ENCODE peak calls at places on chromosome 20, in six cellular contexts. One of them, this sample, is unnamed.
A peak's percentile ranks its signal among the peaks of the same experiment; 100 is the strongest.

GRCh38 chr20:46406986-46407670 is 713 bp upstream of the ELMO2 start:
- DNase-seq in CD4-positive, CD25-positive, alpha-beta regulatory T cell: peak; percentile 68
- DNase-seq in brain microvascular endothelial cell: no peak
- DNase-seq in GM23338: peak; percentile 28
- DNase-seq in CD4-positive, alpha-beta memory T cell: peak; percentile 83
- DNase-seq in SJSA1: no peak
- DNase-seq in this sample: peak; percentile 92

GRCh38 chr20:50543326-50543725 is 33.1 kb downstream of the PTPN1 start:
- DNase-seq in brain microvascular endothelial cell: no peak
- DNase-seq in CD4-positive, alpha-beta memory T cell: no peak
- DNase-seq in SJSA1: no peak
- DNase-seq in GM23338: no peak
- DNase-seq in CD4-positive, CD25-positive, alpha-beta regulatory T cell: no peak
- DNase-seq in this sample: no peak

GRCh38 chr20:24469116-24470030 is at the start of gene SYNDIG1:
- DNase-seq in CD4-positive, alpha-beta memory T cell: no peak
- DNase-seq in SJSA1: no peak
- DNase-seq in CD4-positive, CD25-positive, alpha-beta regulatory T cell: no peak
- DNase-seq in GM23338: peak; percentile 84
- DNase-seq in brain microvascular endothelial cell: no peak
- DNase-seq in this sample: no peak

GRCh38 chr20:49394264-49394663 is 88.2 kb downstream of the KCNB1 start:
- DNase-seq in GM23338: no peak
- DNase-seq in CD4-positive, alpha-beta memory T cell: no peak
- DNase-seq in CD4-positive, CD25-positive, alpha-beta regulatory T cell: no peak
- DNase-seq in SJSA1: peak; percentile 18
- DNase-seq in brain microvascular endothelial cell: peak; percentile 12
- DNase-seq in this sample: no peak

GRCh38 chr20:43095034-43095433 is 94.7 kb downstream of the PTPRT start:
- DNase-seq in CD4-positive, CD25-positive, alpha-beta regulatory T cell: no peak
- DNase-seq in CD4-positive, alpha-beta memory T cell: no peak
- DNase-seq in SJSA1: no peak
- DNase-seq in brain microvascular endothelial cell: no peak
- DNase-seq in GM23338: no peak
- DNase-seq in this sample: no peak

GRCh38 chr20:7775072-7775471 is 165.2 kb downstream of the HAO1 start:
- DNase-seq in CD4-positive, alpha-beta memory T cell: no peak
- DNase-seq in brain microvascular endothelial cell: no peak
- DNase-seq in CD4-positive, CD25-positive, alpha-beta regulatory T cell: no peak
- DNase-seq in GM23338: no peak
- DNase-seq in SJSA1: no peak
- DNase-seq in this sample: no peak

GRCh38 chr20:58993332-58994248 is 12.5 kb downstream of the NELFCD start:
- DNase-seq in brain microvascular endothelial cell: no peak
- DNase-seq in GM23338: no peak
- DNase-seq in SJSA1: no peak
- DNase-seq in CD4-positive, CD25-positive, alpha-beta regulatory T cell: no peak
- DNase-seq in CD4-positive, alpha-beta memory T cell: no peak
- DNase-seq in this sample: no peak

GRCh38 chr20:36606171-36607116 is 865 bp downstream of the RAB5IF start:
- DNase-seq in SJSA1: peak; percentile 16
- DNase-seq in GM23338: peak; percentile 58
- DNase-seq in brain microvascular endothelial cell: peak; percentile 13
- DNase-seq in CD4-positive, CD25-positive, alpha-beta regulatory T cell: peak; percentile 38
- DNase-seq in CD4-positive, alpha-beta memory T cell: no peak
- DNase-seq in this sample: no peak

GRCh38 chr20:8094415-8094818 is 37.6 kb upstream of the PLCB1 start:
- DNase-seq in GM23338: no peak
- DNase-seq in SJSA1: no peak
- DNase-seq in brain microvascular endothelial cell: peak; percentile 36
- DNase-seq in CD4-positive, CD25-positive, alpha-beta regulatory T cell: no peak
- DNase-seq in CD4-positive, alpha-beta memory T cell: no peak
- DNase-seq in this sample: peak; percentile 22

GRCh38 chr20:16537025-16537665 is 36.1 kb downstream of the KIF16B start:
- DNase-seq in CD4-positive, CD25-positive, alpha-beta regulatory T cell: no peak
- DNase-seq in GM23338: no peak
- DNase-seq in CD4-positive, alpha-beta memory T cell: no peak
- DNase-seq in SJSA1: no peak
- DNase-seq in brain microvascular endothelial cell: no peak
- DNase-seq in this sample: no peak

GRCh38 chr20:44336725-44337380 is at the start of gene R3HDML:
- DNase-seq in SJSA1: no peak
- DNase-seq in brain microvascular endothelial cell: no peak
- DNase-seq in CD4-positive, CD25-positive, alpha-beta regulatory T cell: no peak
- DNase-seq in CD4-positive, alpha-beta memory T cell: no peak
- DNase-seq in GM23338: no peak
- DNase-seq in this sample: no peak

GRCh38 chr20:14992961-14993360 is 655.5 kb upstream of the FLRT3 start:
- DNase-seq in GM23338: no peak
- DNase-seq in SJSA1: peak; percentile 16
- DNase-seq in brain microvascular endothelial cell: no peak
- DNase-seq in CD4-positive, alpha-beta memory T cell: no peak
- DNase-seq in CD4-positive, CD25-positive, alpha-beta regulatory T cell: no peak
- DNase-seq in this sample: no peak

GRCh38 chr20:41330343-41330720 is 10.3 kb upstream of the LPIN3 start:
- DNase-seq in GM23338: no peak
- DNase-seq in brain microvascular endothelial cell: peak; percentile 50
- DNase-seq in CD4-positive, CD25-positive, alpha-beta regulatory T cell: no peak
- DNase-seq in SJSA1: no peak
- DNase-seq in CD4-positive, alpha-beta memory T cell: no peak
- DNase-seq in this sample: no peak

GRCh38 chr20:41617059-41617921 is 887 bp downstream of the CHD6 start:
- DNase-seq in CD4-positive, alpha-beta memory T cell: peak; percentile 61
- DNase-seq in CD4-positive, CD25-positive, alpha-beta regulatory T cell: peak; percentile 65
- DNase-seq in brain microvascular endothelial cell: peak; percentile 11
- DNase-seq in GM23338: peak; percentile 55
- DNase-seq in SJSA1: peak; percentile 43
- DNase-seq in this sample: peak; percentile 57

GRCh38 chr20:22805219-22805618 is 220.8 kb upstream of the FOXA2 start:
- DNase-seq in CD4-positive, alpha-beta memory T cell: no peak
- DNase-seq in SJSA1: peak; percentile 27
- DNase-seq in GM23338: peak; percentile 42
- DNase-seq in brain microvascular endothelial cell: peak; percentile 89
- DNase-seq in CD4-positive, CD25-positive, alpha-beta regulatory T cell: no peak
- DNase-seq in this sample: no peak

GRCh38 chr20:36493801-36494114 is 47.6 kb upstream of the MYL9 start:
- DNase-seq in brain microvascular endothelial cell: peak; percentile 52
- DNase-seq in CD4-positive, CD25-positive, alpha-beta regulatory T cell: no peak
- DNase-seq in CD4-positive, alpha-beta memory T cell: no peak
- DNase-seq in GM23338: no peak
- DNase-seq in SJSA1: no peak
- DNase-seq in this sample: no peak

GRCh38 chr20:22243063-22243462 is 341.3 kb downstream of the FOXA2 start:
- DNase-seq in brain microvascular endothelial cell: no peak
- DNase-seq in GM23338: no peak
- DNase-seq in CD4-positive, CD25-positive, alpha-beta regulatory T cell: no peak
- DNase-seq in SJSA1: no peak
- DNase-seq in CD4-positive, alpha-beta memory T cell: no peak
- DNase-seq in this sample: no peak

GRCh38 chr20:35541118-35541782 is 628 bp upstream of the ERGIC3 start:
- DNase-seq in SJSA1: no peak
- DNase-seq in CD4-positive, CD25-positive, alpha-beta regulatory T cell: no peak
- DNase-seq in GM23338: peak; percentile 68
- DNase-seq in CD4-positive, alpha-beta memory T cell: no peak
- DNase-seq in brain microvascular endothelial cell: no peak
- DNase-seq in this sample: no peak

GRCh38 chr20:19814241-19814640 is 56.2 kb downstream of the RIN2 start:
- DNase-seq in brain microvascular endothelial cell: no peak
- DNase-seq in SJSA1: peak; percentile 31
- DNase-seq in CD4-positive, alpha-beta memory T cell: no peak
- DNase-seq in GM23338: no peak
- DNase-seq in CD4-positive, CD25-positive, alpha-beta regulatory T cell: no peak
- DNase-seq in this sample: no peak

GRCh38 chr20:56625837-56626236 is 3.3 kb upstream of the TFAP2C start:
- DNase-seq in CD4-positive, CD25-positive, alpha-beta regulatory T cell: no peak
- DNase-seq in GM23338: peak; percentile 50
- DNase-seq in SJSA1: no peak
- DNase-seq in CD4-positive, alpha-beta memory T cell: no peak
- DNase-seq in brain microvascular endothelial cell: no peak
- DNase-seq in this sample: no peak

GRCh38 chr20:56628015-56628872 is 862 bp upstream of the TFAP2C start:
- DNase-seq in brain microvascular endothelial cell: no peak
- DNase-seq in CD4-positive, alpha-beta memory T cell: no peak
- DNase-seq in CD4-positive, CD25-positive, alpha-beta regulatory T cell: no peak
- DNase-seq in GM23338: peak; percentile 55
- DNase-seq in SJSA1: peak; percentile 35
- DNase-seq in this sample: no peak

GRCh38 chr20:56627122-56628014 is 1.7 kb upstream of the TFAP2C start:
- DNase-seq in SJSA1: no peak
- DNase-seq in CD4-positive, alpha-beta memory T cell: no peak
- DNase-seq in CD4-positive, CD25-positive, alpha-beta regulatory T cell: no peak
- DNase-seq in brain microvascular endothelial cell: no peak
- DNase-seq in GM23338: peak; percentile 35
- DNase-seq in this sample: no peak

GRCh38 chr20:56626367-56627121 is 2.6 kb upstream of the TFAP2C start:
- DNase-seq in SJSA1: peak; percentile 26
- DNase-seq in brain microvascular endothelial cell: no peak
- DNase-seq in GM23338: peak; percentile 92
- DNase-seq in CD4-positive, alpha-beta memory T cell: no peak
- DNase-seq in CD4-positive, CD25-positive, alpha-beta regulatory T cell: no peak
- DNase-seq in this sample: no peak

GRCh38 chr20:56624786-56625681 is 4.1 kb upstream of the TFAP2C start:
- DNase-seq in brain microvascular endothelial cell: no peak
- DNase-seq in SJSA1: no peak
- DNase-seq in CD4-positive, CD25-positive, alpha-beta regulatory T cell: no peak
- DNase-seq in GM23338: peak; percentile 89
- DNase-seq in CD4-positive, alpha-beta memory T cell: no peak
- DNase-seq in this sample: no peak
- H3K27me3 ChIP-seq in brain microvascular endothelial cell: peaks cover 55% of the 10 kb centered on the region
- H3K27me3 ChIP-seq in SJSA1: peaks cover 63% of the 10 kb centered on the region
- H3K27me3 ChIP-seq in CD4-positive, CD25-positive, alpha-beta regulatory T cell: peaks cover 2% of the 10 kb centered on the region
- H3K27me3 ChIP-seq in GM23338: peaks cover 50% of the 10 kb centered on the region
- H3K27me3 ChIP-seq in CD4-positive, alpha-beta memory T cell: peaks cover 21% of the 10 kb centered on the region
- H3K27me3 ChIP-seq in this sample: no peaks in the 10 kb centered on the region

GRCh38 chr20:64035066-64035932 is 683 bp upstream of the C20orf204 start:
- DNase-seq in CD4-positive, CD25-positive, alpha-beta regulatory T cell: peak; percentile 83
- DNase-seq in CD4-positive, alpha-beta memory T cell: no peak
- DNase-seq in SJSA1: no peak
- DNase-seq in brain microvascular endothelial cell: no peak
- DNase-seq in GM23338: no peak
- DNase-seq in this sample: no peak
- H3K27me3 ChIP-seq in CD4-positive, CD25-positive, alpha-beta regulatory T cell: no peaks in the 10 kb centered on the region
- H3K27me3 ChIP-seq in CD4-positive, alpha-beta memory T cell: no peaks in the 10 kb centered on the region
- H3K27me3 ChIP-seq in SJSA1: peaks cover 6% of the 10 kb centered on the region
- H3K27me3 ChIP-seq in brain microvascular endothelial cell: peaks cover under 1% of the 10 kb centered on the region
- H3K27me3 ChIP-seq in GM23338: peaks cover 31% of the 10 kb centered on the region
- H3K27me3 ChIP-seq in this sample: no peaks in the 10 kb centered on the region

GRCh38 chr20:38033330-38034107 is at the start of the genes RPRD1B and TTI1:
- DNase-seq in brain microvascular endothelial cell: peak; percentile 80
- DNase-seq in GM23338: peak; percentile 94
- DNase-seq in SJSA1: peak; percentile 95
- DNase-seq in CD4-positive, CD25-positive, alpha-beta regulatory T cell: peak; percentile 93
- DNase-seq in CD4-positive, alpha-beta memory T cell: peak; percentile 91
- DNase-seq in this sample: peak; percentile 95

GRCh38 chr20:38032585-38033329 is 499 bp downstream of the TTI1 start:
- DNase-seq in SJSA1: no peak
- DNase-seq in GM23338: peak; percentile 56
- DNase-seq in brain microvascular endothelial cell: no peak
- DNase-seq in CD4-positive, alpha-beta memory T cell: no peak
- DNase-seq in CD4-positive, CD25-positive, alpha-beta regulatory T cell: no peak
- DNase-seq in this sample: peak; percentile 62

GRCh38 chr20:38034108-38034649 is 633 bp downstream of the RPRD1B start:
- DNase-seq in GM23338: no peak
- DNase-seq in CD4-positive, alpha-beta memory T cell: no peak
- DNase-seq in brain microvascular endothelial cell: no peak
- DNase-seq in CD4-positive, CD25-positive, alpha-beta regulatory T cell: no peak
- DNase-seq in SJSA1: peak; percentile 18
- DNase-seq in this sample: no peak

GRCh38 chr20:38031957-38032356 is 1.3 kb downstream of the TTI1 start:
- DNase-seq in CD4-positive, CD25-positive, alpha-beta regulatory T cell: no peak
- DNase-seq in CD4-positive, alpha-beta memory T cell: no peak
- DNase-seq in brain microvascular endothelial cell: no peak
- DNase-seq in GM23338: no peak
- DNase-seq in SJSA1: no peak
- DNase-seq in this sample: no peak

DNA sequence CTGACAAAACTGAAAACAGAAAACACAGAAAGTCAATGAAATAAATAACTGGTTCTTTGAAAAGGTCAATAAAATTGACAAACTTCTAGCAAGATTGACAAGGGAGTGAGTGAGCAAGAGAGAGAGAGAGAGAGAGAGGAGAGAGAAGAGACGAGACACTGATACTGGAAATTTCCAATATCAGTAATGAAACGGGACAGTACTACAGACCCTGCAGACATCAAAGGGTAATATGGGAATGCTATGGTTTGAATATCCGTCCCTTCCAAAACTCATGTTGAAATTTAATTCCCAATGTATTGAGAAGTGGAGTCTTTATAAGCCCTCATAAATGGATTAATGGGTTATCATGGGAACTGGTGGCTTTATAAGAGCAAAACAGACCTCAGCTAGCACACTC is 3.8 kb downstream of the TTI1 start:
- DNase-seq in brain microvascular endothelial cell: no peak
- DNase-seq in GM23338: no peak
- DNase-seq in SJSA1: no peak
- DNase-seq in CD4-positive, CD25-positive, alpha-beta regulatory T cell: no peak
- DNase-seq in CD4-positive, alpha-beta memory T cell: no peak
- DNase-seq in this sample: no peak
- H3K27me3 ChIP-seq in brain microvascular endothelial cell: no peaks in the 10 kb centered on the region
- H3K27me3 ChIP-seq in GM23338: no peaks in the 10 kb centered on the region
- H3K27me3 ChIP-seq in SJSA1: no peaks in the 10 kb centered on the region
- H3K27me3 ChIP-seq in CD4-positive, CD25-positive, alpha-beta regulatory T cell: no peaks in the 10 kb centered on the region
- H3K27me3 ChIP-seq in CD4-positive, alpha-beta memory T cell: no peaks in the 10 kb centered on the region
- H3K27me3 ChIP-seq in this sample: no peaks in the 10 kb centered on the region

GRCh38 chr20:1947535-1947846 is 46.4 kb downstream of the PDYN start:
- DNase-seq in GM23338: no peak
- DNase-seq in brain microvascular endothelial cell: no peak
- DNase-seq in CD4-positive, alpha-beta memory T cell: no peak
- DNase-seq in CD4-positive, CD25-positive, alpha-beta regulatory T cell: no peak
- DNase-seq in SJSA1: no peak
- DNase-seq in this sample: no peak
- H3K27me3 ChIP-seq in GM23338: peaks cover 38% of the 10 kb centered on the region
- H3K27me3 ChIP-seq in brain microvascular endothelial cell: peaks cover 18% of the 10 kb centered on the region
- H3K27me3 ChIP-seq in CD4-positive, alpha-beta memory T cell: no peaks in the 10 kb centered on the region
- H3K27me3 ChIP-seq in CD4-positive, CD25-positive, alpha-beta regulatory T cell: peaks cover 7% of the 10 kb centered on the region
- H3K27me3 ChIP-seq in SJSA1: peaks cover 33% of the 10 kb centered on the region
- H3K27me3 ChIP-seq in this sample: no peaks in the 10 kb centered on the region

GRCh38 chr20:38737887-38738286 is 10.4 kb upstream of the ACTR5 start:
- DNase-seq in SJSA1: no peak
- DNase-seq in brain microvascular endothelial cell: no peak
- DNase-seq in GM23338: no peak
- DNase-seq in CD4-positive, alpha-beta memory T cell: no peak
- DNase-seq in CD4-positive, CD25-positive, alpha-beta regulatory T cell: no peak
- DNase-seq in this sample: no peak
- H3K27me3 ChIP-seq in SJSA1: peaks cover 66% of the 10 kb centered on the region
- H3K27me3 ChIP-seq in brain microvascular endothelial cell: peaks cover 12% of the 10 kb centered on the region
- H3K27me3 ChIP-seq in GM23338: peaks cover 34% of the 10 kb centered on the region
- H3K27me3 ChIP-seq in CD4-positive, alpha-beta memory T cell: peaks cover 22% of the 10 kb centered on the region
- H3K27me3 ChIP-seq in CD4-positive, CD25-positive, alpha-beta regulatory T cell: peaks cover 41% of the 10 kb centered on the region
- H3K27me3 ChIP-seq in this sample: peaks cover 7% of the 10 kb centered on the region

GRCh38 chr20:38725959-38726848 is 1.9 kb downstream of the SLC32A1 start:
- DNase-seq in GM23338: peak; percentile 96
- DNase-seq in CD4-positive, CD25-positive, alpha-beta regulatory T cell: peak; percentile 46
- DNase-seq in CD4-positive, alpha-beta memory T cell: no peak
- DNase-seq in brain microvascular endothelial cell: no peak
- DNase-seq in SJSA1: peak; percentile 26
- DNase-seq in this sample: peak; percentile 64
- H3K27me3 ChIP-seq in GM23338: peaks cover 100% of the 10 kb centered on the region
- H3K27me3 ChIP-seq in CD4-positive, CD25-positive, alpha-beta regulatory T cell: peaks cover 48% of the 10 kb centered on the region
- H3K27me3 ChIP-seq in CD4-positive, alpha-beta memory T cell: peaks cover 89% of the 10 kb centered on the region
- H3K27me3 ChIP-seq in brain microvascular endothelial cell: peaks cover 97% of the 10 kb centered on the region
- H3K27me3 ChIP-seq in SJSA1: peaks cover 100% of the 10 kb centered on the region
- H3K27me3 ChIP-seq in this sample: peaks cover 88% of the 10 kb centered on the region

GRCh38 chr20:57558614-57559285 is 2.2 kb upstream of the PCK1 start:
- DNase-seq in brain microvascular endothelial cell: no peak
- DNase-seq in CD4-positive, CD25-positive, alpha-beta regulatory T cell: no peak
- DNase-seq in CD4-positive, alpha-beta memory T cell: no peak
- DNase-seq in SJSA1: no peak
- DNase-seq in GM23338: no peak
- DNase-seq in this sample: no peak
- H3K27me3 ChIP-seq in brain microvascular endothelial cell: peaks cover 3% of the 10 kb centered on the region
- H3K27me3 ChIP-seq in CD4-positive, CD25-positive, alpha-beta regulatory T cell: peaks cover 2% of the 10 kb centered on the region
- H3K27me3 ChIP-seq in CD4-positive, alpha-beta memory T cell: no peaks in the 10 kb centered on the region
- H3K27me3 ChIP-seq in SJSA1: peaks cover 56% of the 10 kb centered on the region
- H3K27me3 ChIP-seq in GM23338: no peaks in the 10 kb centered on the region
- H3K27me3 ChIP-seq in this sample: no peaks in the 10 kb centered on the region